ENCODE peak calls at places on chromosomes 5 and 9, in nine cellular contexts. G is activated naive CD4-positive, alpha-beta T cell; A is LoVo; M is CD8-positive, alpha-beta memory T cell; C is psoas muscle; Q is lung microvascular endothelial cell; S is stimulated activated CD8-positive, alpha-beta memory T cell treated with anti-CD3 and anti-CD28 coated beads, Interleukin-15, amount 100 ng/mL, for 24 hours; Y is spleen; W is activated CD4-positive, CD25-positive, alpha-beta regulatory T cell. X is an unnamed sample.
A peak's percentile ranks its signal among the peaks of the same experiment; 100 is the strongest.

GRCh38 chr5:7517006-7517405 is 121.1 kb downstream of the ADCY2 start:
- DNase-seq in S (no peak), W (no peak), M (no peak), C (no peak), Q (no peak), A (no peak), Y (no peak), G (no peak), X (no peak)

GRCh38 chr9:4985376-4986266 is 549 bp downstream of the JAK2 start:
- DNase-seq in Q (peak; percentile 28), Y (peak; percentile 83), S (no peak), C (no peak), M (peak; percentile 48), A (peak; percentile 65), W (no peak), G (peak; percentile 41), X (no peak)

GRCh38 chr5:50768650-50769049 is 102.2 kb downstream of the PARP8 start:
- DNase-seq in S (no peak), M (no peak), Y (no peak), W (no peak), Q (no peak), A (no peak), C (no peak), G (no peak), X (no peak)

GRCh38 chr5:35046754-35047153 is 995 bp downstream of the AGXT2 start:
- DNase-seq in W (no peak), M (no peak), A (no peak), G (no peak), Q (no peak), S (no peak), C (no peak), Y (no peak), X (no peak)

GRCh38 chr9:115016369-115016768 is 86.0 kb upstream of the TNFSF8 start:
- DNase-seq in G (no peak), C (no peak), S (no peak), A (no peak), M (no peak), Y (no peak), W (no peak), Q (no peak), X (no peak)

GRCh38 chr9:123544007-123544827 is 188.2 kb downstream of the CRB2 start:
- DNase-seq in S (no peak), M (no peak), G (no peak), Y (no peak), Q (peak; percentile 68), C (no peak), A (peak; percentile 37), W (no peak), X (no peak)

GRCh38 chr9:74281674-74282073 is 215.5 kb upstream of the RORB start:
- DNase-seq in S (no peak), G (no peak), Q (no peak), Y (no peak), M (no peak), C (no peak), A (no peak), W (no peak), X (no peak)

GRCh38 chr5:83964235-83964634 is 243.6 kb upstream of the HAPLN1 start:
- DNase-seq in C (no peak), G (no peak), Y (no peak), M (no peak), A (no peak), Q (no peak), S (no peak), W (no peak), X (no peak)

GRCh38 chr5:116569999-116570398 is 4.6 kb downstream of the SEMA6A start:
- DNase-seq in A (no peak), W (no peak), Q (no peak), C (no peak), Y (no peak), M (no peak), S (no peak), G (no peak), X (no peak)

GRCh38 chr5:177178905-177179304 is 45.3 kb downstream of the NSD1 start:
- DNase-seq in W (no peak), C (no peak), G (no peak), S (no peak), M (no peak), Y (no peak), A (no peak), Q (no peak), X (no peak)

GRCh38 chr5:103582364-103582763 is 19.8 kb upstream of the NUDT12 start:
- DNase-seq in S (no peak), C (no peak), Y (no peak), A (peak; percentile 25), M (no peak), Q (peak; percentile 78), G (no peak), W (no peak), X (no peak)

GRCh38 chr9:127066060-127066774 is 56.2 kb downstream of the ANGPTL2 start:
- DNase-seq in G (no peak), M (no peak), Y (no peak), A (no peak), Q (no peak), S (no peak), C (no peak), W (no peak), X (no peak)

GRCh38 chr9:94819161-94819677 is 92.7 kb downstream of the AOPEP start:
- DNase-seq in Q (no peak), Y (no peak), M (no peak), G (no peak), S (no peak), C (no peak), A (no peak), W (no peak), X (no peak)

GRCh38 chr9:92770005-92770995 is 5.7 kb upstream of the BICD2 start:
- DNase-seq in M (no peak), Q (peak; percentile 47), S (no peak), C (no peak), G (no peak), Y (peak; percentile 88), A (no peak), W (no peak), X (no peak)

GRCh38 chr9:96856363-96857286 is 2.3 kb upstream of the ZNF782 start:
- DNase-seq in M (peak; percentile 78), Q (peak; percentile 84), W (peak; percentile 43), C (peak; percentile 28), G (no peak), A (peak; percentile 73), Y (peak; percentile 88), S (no peak), X (no peak)

GRCh38 chr9:120490888-120491595 is 88.9 kb downstream of the CDK5RAP2 start:
- DNase-seq in S (no peak), G (no peak), A (no peak), Y (no peak), C (no peak), W (no peak), Q (no peak), M (no peak), X (no peak)

GRCh38 chr9:89802809-89803355 is 198.1 kb downstream of the GADD45G start:
- DNase-seq in W (no peak), G (no peak), C (peak; percentile 31), Q (no peak), Y (no peak), A (no peak), S (no peak), M (no peak), X (no peak)

GRCh38 chr9:101625871-101626270 is 31.1 kb upstream of the PPP3R2 start:
- DNase-seq in M (no peak), S (no peak), G (no peak), Q (no peak), A (no peak), Y (no peak), W (no peak), C (peak; percentile 14), X (no peak)

GRCh38 chr5:155908543-155908942 is 418.4 kb upstream of the SGCD start:
- DNase-seq in A (no peak), W (no peak), S (no peak), G (no peak), M (no peak), Y (no peak), Q (no peak), C (no peak), X (no peak)

X was measured in omental fat pad.